ENCODE peak calls at places on chromosome 12, in seven cellular contexts. F, B, J, K, O, V and G are unnamed samples.

GRCh38 chr12:6961278-6961694 is 9.2 kb downstream of the PHB2 start:
- DNase-seq in J (peak; percentile 66), K (no peak), F (no peak), V (peak; percentile 84), O (no peak), B (peak; percentile 6), G (peak; percentile 69)

GRCh38 chr12:47990351-47991105 is 13.7 kb downstream of the COL2A1 start:
- DNase-seq in V (peak; percentile 74), J (no peak), F (peak; percentile 26), O (no peak), B (peak; percentile 12), K (no peak), G (no peak)

GRCh38 chr12:124696689-124697476 is 129.5 kb upstream of the NCOR2 start:
- DNase-seq in O (no peak), K (no peak), F (no peak), B (no peak), J (no peak), V (no peak), G (no peak)

GRCh38 chr12:68521848-68522502 is 88.7 kb upstream of the RAP1B start:
- DNase-seq in B (no peak), J (no peak), O (no peak), V (no peak), F (no peak), K (peak; percentile 6), G (no peak)

GRCh38 chr12:93727195-93727811 is 50.1 kb downstream of the CRADD start:
- DNase-seq in O (no peak), J (no peak), F (no peak), V (no peak), K (no peak), B (no peak), G (no peak)

GRCh38 chr12:41497362-41497761 is 309.2 kb downstream of the PDZRN4 start:
- DNase-seq in B (no peak), O (no peak), V (no peak), F (no peak), J (no peak), K (no peak), G (no peak)

GRCh38 chr12:12441891-12442461 is 85.1 kb downstream of the BORCS5 start:
- DNase-seq in F (no peak), V (no peak), J (no peak), K (peak; percentile 54), O (no peak), B (no peak), G (no peak)

GRCh38 chr12:4736048-4736447 is 15.8 kb downstream of the GALNT8 start:
- DNase-seq in K (no peak), F (no peak), B (no peak), J (no peak), V (no peak), O (no peak), G (no peak)

GRCh38 chr12:87376722-87377121 is 652.5 kb downstream of the C12orf50 start:
- DNase-seq in J (no peak), F (no peak), V (no peak), B (no peak), K (no peak), O (no peak), G (no peak)

GRCh38 chr12:44942714-44943113 is 66.6 kb upstream of the NELL2 start:
- DNase-seq in F (no peak), V (no peak), K (no peak), B (no peak), J (no peak), O (no peak), G (no peak)

GRCh38 chr12:19712041-19712440 is 272.7 kb downstream of the AEBP2 start:
- DNase-seq in B (no peak), J (no peak), V (peak; percentile 43), K (peak; percentile 86), F (no peak), O (no peak), G (no peak)

GRCh38 chr12:94618995-94619695 is 31.2 kb downstream of the TMCC3 start:
- DNase-seq in O (no peak), B (no peak), K (peak; percentile 94), V (no peak), J (no peak), F (no peak), G (no peak)

GRCh38 chr12:100926669-100927248 is 132.2 kb downstream of the ANO4 start:
- DNase-seq in V (no peak), J (peak; percentile 27), B (no peak), O (peak; percentile 94), K (no peak), F (no peak), G (peak; percentile 23)
- TF ChIP-seq CTCF in V (no peak), J (no peak), B (no peak), O (peak; percentile 87), K (peak; percentile 72), F (peak; percentile 17), G (peak; percentile 12)

DNA sequence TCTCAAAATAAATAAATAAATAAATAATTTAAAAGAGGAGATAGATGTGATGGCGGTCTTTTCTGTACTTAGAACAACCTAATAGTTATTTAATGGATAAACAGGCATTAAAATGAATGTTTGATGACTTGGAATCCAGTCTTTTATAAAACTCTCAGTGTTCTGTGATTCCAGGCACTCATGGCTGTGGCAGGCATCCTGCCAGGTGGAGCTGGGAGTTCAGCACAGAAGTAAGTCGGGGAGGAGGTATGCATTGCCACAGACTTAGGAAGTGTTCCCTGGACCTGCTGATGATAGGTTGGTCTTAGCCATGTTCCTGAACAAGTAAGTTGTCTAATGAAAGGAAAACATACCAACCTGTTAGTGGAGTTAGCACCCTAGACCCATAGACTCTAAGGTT is 126.3 kb downstream of the CACNA1C start:
- DNase-seq in J (no peak), K (no peak), V (no peak), B (no peak), O (no peak), F (no peak), G (no peak)
- H3K27ac ChIP-seq in J (no peak overlapping the region), K (no peak overlapping the region), V (no peak overlapping the region), B (no peak overlapping the region), O (no peak overlapping the region), F (no peak overlapping the region), G (no peak overlapping the region)

DNA sequence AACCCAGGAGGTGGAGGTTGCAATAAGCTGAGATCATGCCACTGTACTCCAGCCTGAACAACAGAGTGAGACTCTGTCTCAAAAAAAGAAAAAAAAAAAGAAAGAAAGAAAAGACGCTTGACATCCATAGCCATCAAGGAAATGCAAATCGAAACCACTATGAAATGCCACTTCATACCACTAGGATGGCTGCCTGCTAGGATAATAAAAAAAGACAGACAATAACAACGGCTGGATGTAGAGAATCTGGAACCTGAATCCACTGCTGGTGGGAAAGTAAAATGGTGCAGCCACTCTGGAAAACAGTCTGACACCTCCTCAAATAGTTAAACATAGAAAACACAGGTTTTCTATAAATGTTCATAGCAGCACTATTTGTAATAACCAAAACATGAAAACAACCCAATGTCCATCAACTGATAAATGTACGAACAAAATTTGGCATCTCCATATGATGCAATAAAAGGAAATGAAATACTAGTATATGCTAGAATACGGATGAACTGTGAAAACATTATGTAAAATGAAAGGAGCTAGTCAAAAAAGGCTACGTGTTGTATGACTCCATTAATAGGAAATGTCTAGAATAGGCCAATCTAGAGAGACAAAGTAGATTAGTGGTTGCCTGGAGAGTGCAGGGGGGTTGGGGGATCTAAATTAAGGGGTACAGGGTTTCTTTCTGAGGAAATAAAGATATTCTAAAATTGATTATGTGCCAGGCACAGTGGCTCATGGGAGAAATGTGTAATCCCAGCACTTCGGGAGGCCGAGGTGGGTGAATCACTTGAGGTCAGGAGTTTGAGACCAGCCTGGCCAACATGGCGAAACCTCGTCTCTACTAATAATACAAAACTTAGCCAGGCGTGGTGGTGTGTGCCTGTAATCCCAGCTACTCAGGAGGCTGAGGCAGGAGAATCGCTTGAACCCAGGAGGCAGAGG is 9.7 kb downstream of the WSB2 start:
- DNase-seq in K (peak; percentile 42), O (no peak), B (no peak), V (no peak), J (no peak), F (no peak), G (no peak)
- TF ChIP-seq CTCF in K (peak; percentile 18), O (no peak), B (no peak), V (no peak), J (no peak), F (no peak), G (no peak)

DNA sequence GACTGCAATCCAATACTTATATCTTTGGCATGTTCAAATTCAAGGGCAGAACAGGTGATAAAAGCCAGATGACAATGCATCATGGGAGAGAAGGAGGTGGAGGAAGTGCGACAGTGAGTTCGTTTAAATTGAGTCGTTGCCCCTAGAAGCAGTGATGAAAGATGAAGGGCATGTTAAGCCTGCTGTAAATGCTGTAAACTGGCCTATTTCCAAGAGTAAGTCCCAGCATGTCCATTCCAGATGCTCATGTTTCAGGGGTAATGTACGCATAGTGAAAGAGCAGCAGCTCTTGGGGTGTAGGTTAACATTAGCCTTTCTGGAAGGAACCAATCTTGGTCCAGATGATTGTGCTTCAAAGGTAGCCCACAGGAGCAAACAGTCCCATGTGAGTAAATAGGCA is 97.1 kb downstream of the C2CD5 start:
- DNase-seq in V (no peak), K (no peak), B (no peak), O (no peak), J (no peak), F (no peak), G (no peak)
- H3K27ac ChIP-seq in V (no peak overlapping the region), K (no peak overlapping the region), B (no peak overlapping the region), O (no peak overlapping the region), J (no peak overlapping the region), F (no peak overlapping the region), G (no peak overlapping the region)

GRCh38 chr12:72269491-72269890 is 2.7 kb upstream of the TRHDE start:
- DNase-seq in K (no peak), O (no peak), F (no peak), V (no peak), B (no peak), J (no peak), G (no peak)

GRCh38 chr12:72270246-72270645 is 1.9 kb upstream of the TRHDE start:
- DNase-seq in B (no peak), V (no peak), J (no peak), K (no peak), F (no peak), O (no peak), G (no peak)

GRCh38 chr12:72268386-72268785 is 3.8 kb upstream of the TRHDE start:
- DNase-seq in V (no peak), J (no peak), B (no peak), F (no peak), K (no peak), O (no peak), G (no peak)

GRCh38 chr12:72264548-72265175 is 7.5 kb upstream of the TRHDE start:
- DNase-seq in V (no peak), O (peak; percentile 57), J (no peak), F (no peak), K (no peak), B (peak; percentile 41), G (no peak)

DNA sequence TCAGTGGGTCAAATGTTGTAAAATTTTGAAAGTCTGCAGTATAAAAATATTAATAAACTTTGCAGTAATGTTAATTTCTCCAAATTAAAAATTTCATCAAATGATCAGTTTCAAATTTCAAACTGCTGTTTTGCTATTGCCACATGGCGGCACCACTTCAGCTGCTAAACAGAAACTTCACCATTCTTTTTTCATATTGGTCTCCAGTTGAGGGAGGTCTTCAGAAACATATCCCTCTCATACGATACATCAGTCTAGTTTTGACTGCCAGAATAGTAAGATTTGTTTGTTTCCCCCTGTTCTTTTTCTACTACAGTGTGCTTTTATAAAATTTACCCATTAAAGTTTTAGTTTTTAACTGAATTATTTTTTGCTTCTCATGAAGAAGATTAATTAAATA is 4.2 kb upstream of the TRHDE start:
- DNase-seq in J (no peak), F (no peak), K (no peak), B (no peak), V (no peak), O (peak; percentile 20), G (no peak)
- TF ChIP-seq CTCF in J (no peak), F (no peak), K (peak; percentile 57), B (no peak), V (no peak), O (peak; percentile 47), G (no peak)